ENCODE peak calls at places on chromosomes 12 and 14, in five cellular contexts. One of them, this sample, is unnamed.

GRCh38 chr12:26737487-26738030 is 95.4 kb downstream of the ITPR2 start:
- DNase-seq in stomach: no peak
- DNase-seq in kidney: no peak
- DNase-seq in transverse colon: no peak
- DNase-seq in suprapubic skin: no peak
- DNase-seq in this sample: no peak

GRCh38 chr12:124391340-124392261 is 96.7 kb downstream of the RFLNA start:
- DNase-seq in kidney: peak; percentile 85
- DNase-seq in transverse colon: peak; percentile 71
- DNase-seq in stomach: peak; percentile 55
- DNase-seq in suprapubic skin: no peak
- DNase-seq in this sample: peak; percentile 68

GRCh38 chr12:131137836-131138637 is 184.3 kb downstream of the ADGRD1 start:
- DNase-seq in kidney: no peak
- DNase-seq in transverse colon: no peak
- DNase-seq in stomach: no peak
- DNase-seq in suprapubic skin: no peak
- DNase-seq in this sample: no peak

GRCh38 chr14:23442721-23443356 is 7.4 kb upstream of the MYH7 start:
- DNase-seq in transverse colon: no peak
- DNase-seq in kidney: no peak
- DNase-seq in suprapubic skin: no peak
- DNase-seq in stomach: no peak
- DNase-seq in this sample: no peak

GRCh38 chr14:104688755-104689619 is at the start of gene INF2:
- DNase-seq in transverse colon: peak; percentile 80
- DNase-seq in kidney: no peak
- DNase-seq in stomach: peak; percentile 72
- DNase-seq in suprapubic skin: no peak
- DNase-seq in this sample: peak; percentile 81

GRCh38 chr12:89334770-89335169 is 17.5 kb downstream of the DUSP6 start:
- DNase-seq in stomach: no peak
- DNase-seq in suprapubic skin: no peak
- DNase-seq in transverse colon: no peak
- DNase-seq in kidney: no peak
- DNase-seq in this sample: no peak

GRCh38 chr14:90278199-90279175 is 22.1 kb downstream of the PSMC1 start:
- DNase-seq in stomach: no peak
- DNase-seq in kidney: no peak
- DNase-seq in transverse colon: no peak
- DNase-seq in suprapubic skin: no peak
- DNase-seq in this sample: no peak

GRCh38 chr12:56413392-56413791 is 35.8 kb downstream of the TIMELESS start:
- DNase-seq in kidney: no peak
- DNase-seq in stomach: no peak
- DNase-seq in transverse colon: no peak
- DNase-seq in suprapubic skin: no peak
- DNase-seq in this sample: no peak

GRCh38 chr12:27177716-27178115 is 66.4 kb upstream of the STK38L start:
- DNase-seq in kidney: no peak
- DNase-seq in transverse colon: no peak
- DNase-seq in stomach: no peak
- DNase-seq in suprapubic skin: no peak
- DNase-seq in this sample: no peak

GRCh38 chr14:101965145-101965531 is 765 bp downstream of the DYNC1H1 start:
- DNase-seq in kidney: peak; percentile 88
- DNase-seq in transverse colon: peak; percentile 80
- DNase-seq in suprapubic skin: peak; percentile 90
- DNase-seq in stomach: peak; percentile 71
- DNase-seq in this sample: peak; percentile 86

GRCh38 chr14:61493239-61493638 is 171.9 kb downstream of the PRKCH start:
- DNase-seq in kidney: no peak
- DNase-seq in stomach: no peak
- DNase-seq in suprapubic skin: no peak
- DNase-seq in transverse colon: no peak
- DNase-seq in this sample: no peak

GRCh38 chr12:30105505-30105904 is 321.8 kb upstream of the TMTC1 start:
- DNase-seq in stomach: no peak
- DNase-seq in suprapubic skin: no peak
- DNase-seq in kidney: no peak
- DNase-seq in transverse colon: no peak
- DNase-seq in this sample: no peak

GRCh38 chr14:71497645-71498086 is 434.6 kb upstream of the RGS6 start:
- DNase-seq in stomach: no peak
- DNase-seq in transverse colon: no peak
- DNase-seq in suprapubic skin: no peak
- DNase-seq in kidney: no peak
- DNase-seq in this sample: no peak

GRCh38 chr12:111467862-111468245 is 62.1 kb downstream of the SH2B3 start:
- DNase-seq in suprapubic skin: no peak
- DNase-seq in stomach: no peak
- DNase-seq in transverse colon: no peak
- DNase-seq in kidney: no peak
- DNase-seq in this sample: no peak

GRCh38 chr14:23321572-23322547 is 603 bp downstream of the PABPN1 start:
- DNase-seq in suprapubic skin: no peak
- DNase-seq in kidney: peak; percentile 89
- DNase-seq in transverse colon: peak; percentile 58
- DNase-seq in stomach: peak; percentile 52
- DNase-seq in this sample: peak; percentile 59

GRCh38 chr12:96890331-96890730 is 16.7 kb upstream of the NEDD1 start:
- DNase-seq in suprapubic skin: no peak
- DNase-seq in stomach: no peak
- DNase-seq in transverse colon: no peak
- DNase-seq in kidney: no peak
- DNase-seq in this sample: no peak

GRCh38 chr14:73059326-73059725 is 992 bp downstream of the RBM25 start:
- DNase-seq in kidney: no peak
- DNase-seq in transverse colon: no peak
- DNase-seq in suprapubic skin: no peak
- DNase-seq in stomach: no peak
- DNase-seq in this sample: peak; percentile 18
- H3K4me3 ChIP-seq in kidney: peak overlapping the region; percentile 94
- H3K4me3 ChIP-seq in transverse colon: peak overlapping the region; percentile 90
- H3K4me3 ChIP-seq in suprapubic skin: peak overlapping the region; percentile 93
- H3K4me3 ChIP-seq in stomach: peak overlapping the region; percentile 86
- H3K4me3 ChIP-seq in this sample: peak overlapping the region; percentile 91

GRCh38 chr14:95979339-95980042 is 59.7 kb upstream of the C14orf132 start:
- DNase-seq in stomach: no peak
- DNase-seq in suprapubic skin: no peak
- DNase-seq in kidney: no peak
- DNase-seq in transverse colon: no peak
- DNase-seq in this sample: no peak
- TF ChIP-seq CTCF in stomach: no peak
- TF ChIP-seq CTCF in suprapubic skin: no peak
- TF ChIP-seq CTCF in kidney: no peak
- TF ChIP-seq CTCF in transverse colon: no peak
- TF ChIP-seq CTCF in this sample: no peak

GRCh38 chr12:57518176-57518919 is 2.0 kb downstream of the DDIT3 start:
- DNase-seq in stomach: no peak
- DNase-seq in suprapubic skin: no peak
- DNase-seq in transverse colon: no peak
- DNase-seq in kidney: no peak
- DNase-seq in this sample: no peak
- H3K4me1 ChIP-seq in stomach: peaks cover 76% of the 10 kb centered on the region
- H3K4me1 ChIP-seq in suprapubic skin: peaks cover 50% of the 10 kb centered on the region
- H3K4me1 ChIP-seq in transverse colon: peaks cover 44% of the 10 kb centered on the region
- H3K4me1 ChIP-seq in kidney: peaks cover 20% of the 10 kb centered on the region
- H3K4me1 ChIP-seq in this sample: peaks cover 33% of the 10 kb centered on the region

DNA sequence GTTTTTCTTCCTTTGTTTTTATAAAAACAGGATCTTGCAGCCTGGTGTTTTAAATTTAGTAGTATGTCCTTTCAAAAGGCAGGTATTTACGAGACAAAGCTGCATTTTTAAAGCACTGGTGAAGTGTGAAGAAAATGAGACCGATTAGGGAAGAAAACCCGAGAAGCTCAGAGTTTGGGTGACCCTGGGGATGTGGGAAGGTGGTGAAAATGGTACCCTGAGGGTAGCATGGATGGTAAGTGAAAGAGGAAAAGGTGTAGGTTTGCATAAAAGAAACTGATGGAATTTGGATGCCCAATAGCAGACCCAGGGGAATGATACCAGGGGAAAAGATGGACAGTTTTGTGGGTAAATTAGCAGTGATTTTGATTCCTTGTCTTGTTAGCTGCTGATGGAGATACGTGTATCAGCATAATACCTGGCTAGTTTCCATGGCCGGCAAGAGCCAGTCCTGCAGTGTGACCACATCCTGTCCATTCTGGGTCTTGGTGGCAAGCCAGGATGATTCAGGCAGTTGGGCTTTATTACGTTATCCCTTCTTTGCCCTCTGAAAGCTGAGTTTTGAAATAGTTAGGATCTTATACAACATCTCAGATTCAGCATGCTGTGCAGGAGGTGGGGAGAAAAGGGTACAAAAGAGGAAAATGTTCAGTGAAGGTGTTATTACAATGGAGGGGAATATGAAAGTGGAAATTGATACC is 8.9 kb downstream of the BICD1 start:
- DNase-seq in stomach: peak; percentile 63
- DNase-seq in suprapubic skin: peak; percentile 87
- DNase-seq in transverse colon: peak; percentile 63
- DNase-seq in kidney: peak; percentile 89
- DNase-seq in this sample: peak; percentile 98
- H3K4me3 ChIP-seq in stomach: no peak overlapping the region
- H3K4me3 ChIP-seq in suprapubic skin: no peak overlapping the region
- H3K4me3 ChIP-seq in transverse colon: no peak overlapping the region
- H3K4me3 ChIP-seq in kidney: no peak overlapping the region
- H3K4me3 ChIP-seq in this sample: no peak overlapping the region

DNA sequence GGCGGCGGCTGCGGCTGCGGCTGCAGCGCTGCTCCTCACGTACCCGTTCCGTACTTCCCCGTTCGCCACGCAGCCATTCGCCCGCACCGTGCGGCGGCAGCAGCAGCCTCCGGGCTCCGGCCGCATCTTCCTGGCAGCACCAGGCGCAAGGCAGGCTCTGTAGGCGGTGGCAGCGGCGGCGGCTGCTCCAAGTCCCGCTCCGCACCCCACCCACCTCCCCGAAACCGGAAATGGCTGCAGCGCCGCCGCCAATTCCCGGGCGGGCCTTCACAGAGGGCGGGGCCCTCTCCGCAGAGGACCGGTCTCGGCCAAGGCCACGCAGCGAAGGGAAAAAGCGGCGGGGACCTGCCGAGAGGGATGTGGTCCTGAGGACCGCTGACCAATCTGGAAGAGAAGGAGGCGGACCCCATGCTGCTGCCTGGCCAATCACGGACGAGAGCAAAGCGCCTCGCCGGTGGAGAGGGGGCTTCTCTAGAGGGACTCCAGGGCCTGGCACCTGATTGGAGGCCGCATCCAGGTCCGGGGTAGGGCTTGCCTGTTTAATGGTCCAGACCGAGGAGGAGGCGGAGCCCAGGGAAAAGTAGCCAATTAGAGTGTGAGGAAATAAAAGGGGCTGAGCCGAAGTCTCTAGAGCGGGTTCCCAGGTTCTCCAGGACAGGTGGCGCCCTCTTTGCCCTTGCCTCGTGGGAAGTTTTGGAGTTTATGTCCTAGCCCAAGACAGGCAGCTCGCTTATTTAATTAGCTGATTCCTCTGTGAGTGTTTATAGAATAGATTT is at the start of gene SPTLC2:
- DNase-seq in transverse colon: peak; percentile 98
- DNase-seq in suprapubic skin: peak; percentile 100
- DNase-seq in kidney: peak; percentile 100
- DNase-seq in stomach: peak; percentile 99
- DNase-seq in this sample: peak; percentile 100
- TF ChIP-seq CTCF in transverse colon: no peak
- TF ChIP-seq CTCF in suprapubic skin: no peak
- TF ChIP-seq CTCF in kidney: peak; percentile 30
- TF ChIP-seq CTCF in stomach: no peak
- TF ChIP-seq CTCF in this sample: no peak

This sample was measured in adrenal gland.